ENCODE peak calls at places on chromosome 17, in ten cellular contexts. K is IMR-90, F is ovary, S is heart left ventricle, O is breast epithelium, G is spleen, V is transverse colon, Q is A549, D is NB4, E is body of pancreas. X is an unnamed sample.

GRCh38 chr17:19727466-19728113 is 11.2 kb upstream of the SLC47A2 start:
- DNase-seq in K (peak; percentile 68), F (peak; percentile 71), S (peak; percentile 66), O (no peak), G (no peak), V (peak; percentile 41), Q (no peak), D (no peak), E (peak; percentile 42), X (peak; percentile 77)

GRCh38 chr17:45361976-45362375 is 45.2 kb upstream of the MAP3K14 start:
- DNase-seq in K (no peak), F (no peak), S (no peak), O (peak; percentile 37), G (peak; percentile 23), V (no peak), Q (no peak), D (no peak), E (no peak), X (no peak)

GRCh38 chr17:7084058-7084457 is 4.0 kb upstream of the CLEC10A start:
- DNase-seq in K (no peak), F (no peak), S (no peak), O (no peak), G (no peak), V (no peak), Q (no peak), D (no peak), E (no peak), X (no peak)

GRCh38 chr17:72097144-72097543 is 23.7 kb upstream of the SOX9 start:
- DNase-seq in K (no peak), F (no peak), S (no peak), O (no peak), G (no peak), V (no peak), Q (no peak), D (no peak), E (no peak), X (no peak)

GRCh38 chr17:68184141-68184571 is 63.7 kb upstream of the AMZ2 start:
- DNase-seq in K (no peak), F (no peak), S (no peak), O (no peak), G (no peak), V (no peak), Q (no peak), D (no peak), E (no peak), X (no peak)

GRCh38 chr17:34178047-34178446 is 77.0 kb upstream of the CCL2 start:
- DNase-seq in K (peak; percentile 21), F (no peak), S (no peak), O (no peak), G (no peak), V (no peak), Q (no peak), D (peak; percentile 12), E (no peak), X (no peak)

GRCh38 chr17:50946223-50946890 is 80.2 kb upstream of the TOB1 start:
- DNase-seq in K (no peak), F (no peak), S (no peak), O (no peak), G (no peak), V (peak; percentile 38), Q (no peak), D (no peak), E (peak; percentile 12), X (peak; percentile 31)

GRCh38 chr17:78358538-78359215 is 1.2 kb downstream of the SOCS3 start:
- DNase-seq in K (peak; percentile 53), F (no peak), S (no peak), O (no peak), G (no peak), V (peak; percentile 48), Q (no peak), D (no peak), E (no peak), X (no peak)

GRCh38 chr17:76076100-76076764 is 1.7 kb downstream of the GALR2 start:
- DNase-seq in K (no peak), F (no peak), S (no peak), O (no peak), G (no peak), V (no peak), Q (no peak), D (no peak), E (no peak), X (no peak)

GRCh38 chr17:69286257-69286656 is 40.7 kb downstream of the ABCA5 start:
- DNase-seq in K (no peak), F (no peak), S (no peak), O (no peak), G (no peak), V (no peak), Q (no peak), D (no peak), E (no peak), X (no peak)

GRCh38 chr17:75549246-75550138 is 24.0 kb downstream of the LLGL2 start:
- DNase-seq in K (no peak), F (no peak), S (no peak), O (peak; percentile 87), G (no peak), V (peak; percentile 87), Q (peak; percentile 74), D (no peak), E (peak; percentile 87), X (no peak)

GRCh38 chr17:27766438-27766837 is 33.9 kb downstream of the NOS2 start:
- DNase-seq in K (no peak), F (no peak), S (no peak), O (no peak), G (no peak), V (no peak), Q (no peak), D (no peak), E (no peak), X (no peak)
- TF ChIP-seq POLR2A in K (no peak), F (no peak), S (no peak), O (no peak), G (no peak), V (no peak), Q (no peak), D (no peak), E (no peak), X (no peak)

DNA sequence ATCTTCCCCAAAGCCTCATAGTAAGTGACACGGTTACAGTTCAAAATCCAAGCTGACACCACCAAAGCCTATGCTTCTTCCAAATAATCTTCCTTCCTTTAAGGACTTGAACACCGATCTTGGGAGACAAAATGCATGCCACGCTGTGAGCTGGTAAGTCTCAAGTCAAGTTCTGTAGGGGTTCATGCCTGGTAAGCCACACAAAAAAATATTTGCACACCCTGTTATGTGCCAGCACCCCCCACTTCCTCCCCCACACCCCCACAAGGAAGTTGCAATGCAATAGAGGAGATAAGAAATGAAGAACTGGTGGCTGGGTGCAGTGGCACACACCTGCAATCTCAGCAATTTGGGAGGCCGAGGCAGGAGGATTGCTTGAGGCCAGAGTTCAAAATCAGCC is 5.6 kb downstream of the NOG start:
- DNase-seq in K (no peak), F (no peak), S (no peak), O (no peak), G (no peak), V (no peak), Q (no peak), D (peak; percentile 56), E (no peak), X (no peak)
- H3K4me3 ChIP-seq in K (no peak overlapping the region), F (no peak overlapping the region), S (no peak overlapping the region), O (no peak overlapping the region), G (no peak overlapping the region), V (no peak overlapping the region), Q (no peak overlapping the region), D (no peak overlapping the region), E (no peak overlapping the region), X (no peak overlapping the region)

DNA sequence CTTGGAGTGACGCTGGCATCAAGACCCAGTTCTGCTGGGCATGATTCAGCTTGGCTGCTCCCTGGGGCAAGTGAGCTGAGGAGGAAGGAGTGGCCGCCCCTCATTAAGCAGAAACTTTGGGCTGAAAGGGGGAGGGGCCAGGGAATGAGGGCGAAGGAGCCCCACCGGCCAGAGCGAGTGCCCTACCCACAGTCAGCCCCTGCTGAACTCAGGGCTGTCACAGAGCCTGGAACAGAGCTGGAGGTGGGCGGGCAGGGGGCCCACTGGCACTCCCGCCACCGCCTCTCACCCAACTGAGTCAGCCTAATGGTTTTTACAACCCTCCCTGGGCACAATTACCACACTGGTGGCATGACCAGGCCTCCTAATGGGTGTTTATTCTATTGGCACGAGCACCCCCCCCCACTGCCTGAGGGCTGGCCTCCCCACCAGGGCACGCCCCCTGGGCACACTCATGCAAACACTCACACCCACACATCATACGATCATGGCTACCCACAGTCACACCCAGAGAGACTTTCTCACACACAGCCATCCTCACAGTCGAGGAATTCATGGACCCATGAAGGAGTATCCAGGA is 19.2 kb downstream of the UNC119 start:
- DNase-seq in K (no peak), F (no peak), S (no peak), O (no peak), G (no peak), V (peak; percentile 52), Q (no peak), D (no peak), E (no peak), X (no peak)
- TF ChIP-seq POLR2A in K (no peak), F (no peak), S (no peak), O (no peak), G (no peak), V (no peak), Q (no peak), D (no peak), E (no peak), X (no peak)

DNA sequence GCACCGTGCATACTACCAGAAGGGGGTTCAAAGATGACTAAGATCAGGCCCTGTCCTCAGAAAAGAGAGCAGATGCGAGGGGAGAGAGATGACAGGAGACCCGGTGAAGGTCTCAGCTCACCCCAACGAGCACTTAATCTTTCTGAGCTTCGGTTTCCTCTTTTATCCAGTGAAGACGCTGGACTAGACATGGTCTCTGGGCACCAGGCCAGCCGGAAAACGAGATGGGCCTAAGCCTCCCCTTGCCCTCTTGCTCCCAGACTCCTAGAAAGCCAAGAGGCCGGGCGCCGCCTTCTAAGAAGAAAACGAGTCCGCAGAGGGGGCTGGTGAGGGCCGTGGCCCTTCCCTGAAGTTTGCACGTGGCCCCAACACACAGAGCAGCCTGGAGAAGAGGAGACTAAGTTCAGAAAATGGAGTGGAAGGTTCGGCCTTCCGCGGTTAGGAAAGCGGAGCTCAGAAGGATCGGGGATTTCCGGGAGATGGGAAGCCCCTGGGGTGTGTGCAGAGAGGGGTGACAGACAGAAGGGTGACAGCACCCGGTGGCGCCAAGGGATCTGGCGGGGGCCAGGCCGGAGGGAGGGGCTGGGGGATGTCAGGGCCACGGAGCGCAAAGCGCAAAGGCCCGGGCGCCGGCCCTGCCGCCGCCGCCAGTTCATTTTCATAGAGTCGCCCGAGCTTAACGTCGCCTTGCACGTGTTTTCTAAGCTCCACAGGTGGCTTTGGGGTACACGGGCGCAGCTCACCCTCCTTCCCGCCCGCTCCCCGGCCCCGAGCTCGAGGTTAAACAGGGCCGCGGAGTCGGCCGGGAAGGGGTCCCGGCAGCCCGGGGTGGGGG is 42.1 kb upstream of the BHLHA9 start:
- DNase-seq in K (no peak), F (peak; percentile 16), S (no peak), O (no peak), G (peak; percentile 84), V (peak; percentile 50), Q (no peak), D (peak; percentile 59), E (no peak), X (no peak)
- H3K4me3 ChIP-seq in K (no peak overlapping the region), F (peak overlapping the region; percentile 51), S (peak overlapping the region; percentile 48), O (peak overlapping the region; percentile 78), G (peak overlapping the region; percentile 90), V (peak overlapping the region; percentile 64), Q (peak overlapping the region; percentile 77), D (peak overlapping the region; percentile 67), E (no peak overlapping the region), X (no peak overlapping the region)